ENCODE peak calls at places on chromosomes 5 and 9, in seven cellular contexts. One of them, this sample, is unnamed.

GRCh38 chr5:88820581-88820980 is 62.4 kb downstream of the MEF2C start:
- DNase-seq in NCI-H2171: no peak
- DNase-seq in GM20000: no peak
- DNase-seq in stimulated activated CD8-positive, alpha-beta memory T cell treated with anti-CD3 and anti-CD28 coated beads, Interleukin-15, amount 100 ng/mL, for 4 hours: no peak
- DNase-seq in AG04449: no peak
- DNase-seq in stimulated activated naive B cell treated with anti-CD40 and anti-IgM and Interleukin-4, amounts not matched to agents 10 μg/mL and 1 μg/mL and 100 μg/mL, for 72 hours: no peak
- DNase-seq in activated naive CD8-positive, alpha-beta T cell treated with anti-CD3 and anti-CD28 coated beads, Interleukin-2, amount 50 U/mL, for 24 hours: no peak
- DNase-seq in this sample: no peak

GRCh38 chr5:126947146-126948010 is 83.0 kb downstream of the MARCHF3 start:
- DNase-seq in NCI-H2171: no peak
- DNase-seq in GM20000: peak
- DNase-seq in stimulated activated CD8-positive, alpha-beta memory T cell treated with anti-CD3 and anti-CD28 coated beads, Interleukin-15, amount 100 ng/mL, for 4 hours: no peak
- DNase-seq in AG04449: no peak
- DNase-seq in stimulated activated naive B cell treated with anti-CD40 and anti-IgM and Interleukin-4, amounts not matched to agents 10 μg/mL and 1 μg/mL and 100 μg/mL, for 72 hours: no peak
- DNase-seq in activated naive CD8-positive, alpha-beta T cell treated with anti-CD3 and anti-CD28 coated beads, Interleukin-2, amount 50 U/mL, for 24 hours: no peak
- DNase-seq in this sample: no peak

GRCh38 chr5:150774145-150774544 is 4.4 kb upstream of the SMIM3 start:
- DNase-seq in NCI-H2171: no peak
- DNase-seq in GM20000: no peak
- DNase-seq in stimulated activated CD8-positive, alpha-beta memory T cell treated with anti-CD3 and anti-CD28 coated beads, Interleukin-15, amount 100 ng/mL, for 4 hours: no peak
- DNase-seq in AG04449: peak
- DNase-seq in stimulated activated naive B cell treated with anti-CD40 and anti-IgM and Interleukin-4, amounts not matched to agents 10 μg/mL and 1 μg/mL and 100 μg/mL, for 72 hours: no peak
- DNase-seq in activated naive CD8-positive, alpha-beta T cell treated with anti-CD3 and anti-CD28 coated beads, Interleukin-2, amount 50 U/mL, for 24 hours: no peak
- DNase-seq in this sample: no peak

GRCh38 chr9:110427497-110428104 is 89.9 kb upstream of the TXNDC8 start:
- DNase-seq in NCI-H2171: no peak
- DNase-seq in GM20000: peak
- DNase-seq in stimulated activated CD8-positive, alpha-beta memory T cell treated with anti-CD3 and anti-CD28 coated beads, Interleukin-15, amount 100 ng/mL, for 4 hours: no peak
- DNase-seq in AG04449: no peak
- DNase-seq in stimulated activated naive B cell treated with anti-CD40 and anti-IgM and Interleukin-4, amounts not matched to agents 10 μg/mL and 1 μg/mL and 100 μg/mL, for 72 hours: peak
- DNase-seq in activated naive CD8-positive, alpha-beta T cell treated with anti-CD3 and anti-CD28 coated beads, Interleukin-2, amount 50 U/mL, for 24 hours: peak
- DNase-seq in this sample: no peak

GRCh38 chr5:174446988-174447387 is 277.4 kb upstream of the MSX2 start:
- DNase-seq in NCI-H2171: no peak
- DNase-seq in GM20000: no peak
- DNase-seq in stimulated activated CD8-positive, alpha-beta memory T cell treated with anti-CD3 and anti-CD28 coated beads, Interleukin-15, amount 100 ng/mL, for 4 hours: no peak
- DNase-seq in AG04449: no peak
- DNase-seq in stimulated activated naive B cell treated with anti-CD40 and anti-IgM and Interleukin-4, amounts not matched to agents 10 μg/mL and 1 μg/mL and 100 μg/mL, for 72 hours: no peak
- DNase-seq in activated naive CD8-positive, alpha-beta T cell treated with anti-CD3 and anti-CD28 coated beads, Interleukin-2, amount 50 U/mL, for 24 hours: no peak
- DNase-seq in this sample: no peak

GRCh38 chr9:26426732-26427131 is 465.9 kb downstream of the CAAP1 start:
- DNase-seq in NCI-H2171: no peak
- DNase-seq in GM20000: no peak
- DNase-seq in stimulated activated CD8-positive, alpha-beta memory T cell treated with anti-CD3 and anti-CD28 coated beads, Interleukin-15, amount 100 ng/mL, for 4 hours: no peak
- DNase-seq in AG04449: no peak
- DNase-seq in stimulated activated naive B cell treated with anti-CD40 and anti-IgM and Interleukin-4, amounts not matched to agents 10 μg/mL and 1 μg/mL and 100 μg/mL, for 72 hours: no peak
- DNase-seq in activated naive CD8-positive, alpha-beta T cell treated with anti-CD3 and anti-CD28 coated beads, Interleukin-2, amount 50 U/mL, for 24 hours: no peak
- DNase-seq in this sample: no peak

GRCh38 chr5:14777932-14778788 is 93.4 kb downstream of the ANKH start:
- DNase-seq in NCI-H2171: no peak
- DNase-seq in GM20000: no peak
- DNase-seq in stimulated activated CD8-positive, alpha-beta memory T cell treated with anti-CD3 and anti-CD28 coated beads, Interleukin-15, amount 100 ng/mL, for 4 hours: no peak
- DNase-seq in AG04449: no peak
- DNase-seq in stimulated activated naive B cell treated with anti-CD40 and anti-IgM and Interleukin-4, amounts not matched to agents 10 μg/mL and 1 μg/mL and 100 μg/mL, for 72 hours: no peak
- DNase-seq in activated naive CD8-positive, alpha-beta T cell treated with anti-CD3 and anti-CD28 coated beads, Interleukin-2, amount 50 U/mL, for 24 hours: no peak
- DNase-seq in this sample: no peak

GRCh38 chr5:144189800-144190429 is 19.2 kb downstream of the KCTD16 start:
- DNase-seq in NCI-H2171: no peak
- DNase-seq in GM20000: peak
- DNase-seq in stimulated activated CD8-positive, alpha-beta memory T cell treated with anti-CD3 and anti-CD28 coated beads, Interleukin-15, amount 100 ng/mL, for 4 hours: peak
- DNase-seq in AG04449: no peak
- DNase-seq in stimulated activated naive B cell treated with anti-CD40 and anti-IgM and Interleukin-4, amounts not matched to agents 10 μg/mL and 1 μg/mL and 100 μg/mL, for 72 hours: peak
- DNase-seq in activated naive CD8-positive, alpha-beta T cell treated with anti-CD3 and anti-CD28 coated beads, Interleukin-2, amount 50 U/mL, for 24 hours: peak
- DNase-seq in this sample: no peak

GRCh38 chr5:157198277-157199058 is 17.8 kb downstream of the ITK start:
- DNase-seq in NCI-H2171: no peak
- DNase-seq in GM20000: no peak
- DNase-seq in stimulated activated CD8-positive, alpha-beta memory T cell treated with anti-CD3 and anti-CD28 coated beads, Interleukin-15, amount 100 ng/mL, for 4 hours: peak
- DNase-seq in AG04449: no peak
- DNase-seq in stimulated activated naive B cell treated with anti-CD40 and anti-IgM and Interleukin-4, amounts not matched to agents 10 μg/mL and 1 μg/mL and 100 μg/mL, for 72 hours: no peak
- DNase-seq in activated naive CD8-positive, alpha-beta T cell treated with anti-CD3 and anti-CD28 coated beads, Interleukin-2, amount 50 U/mL, for 24 hours: peak
- DNase-seq in this sample: no peak

GRCh38 chr5:149886060-149886459 is 58.5 kb downstream of the PDE6A start:
- DNase-seq in NCI-H2171: no peak
- DNase-seq in GM20000: no peak
- DNase-seq in stimulated activated CD8-positive, alpha-beta memory T cell treated with anti-CD3 and anti-CD28 coated beads, Interleukin-15, amount 100 ng/mL, for 4 hours: no peak
- DNase-seq in AG04449: no peak
- DNase-seq in stimulated activated naive B cell treated with anti-CD40 and anti-IgM and Interleukin-4, amounts not matched to agents 10 μg/mL and 1 μg/mL and 100 μg/mL, for 72 hours: no peak
- DNase-seq in activated naive CD8-positive, alpha-beta T cell treated with anti-CD3 and anti-CD28 coated beads, Interleukin-2, amount 50 U/mL, for 24 hours: no peak
- DNase-seq in this sample: no peak

GRCh38 chr9:38622083-38622674 is 1.8 kb upstream of the ANKRD18A start:
- DNase-seq in NCI-H2171: no peak
- DNase-seq in GM20000: no peak
- DNase-seq in stimulated activated CD8-positive, alpha-beta memory T cell treated with anti-CD3 and anti-CD28 coated beads, Interleukin-15, amount 100 ng/mL, for 4 hours: no peak
- DNase-seq in AG04449: no peak
- DNase-seq in stimulated activated naive B cell treated with anti-CD40 and anti-IgM and Interleukin-4, amounts not matched to agents 10 μg/mL and 1 μg/mL and 100 μg/mL, for 72 hours: no peak
- DNase-seq in activated naive CD8-positive, alpha-beta T cell treated with anti-CD3 and anti-CD28 coated beads, Interleukin-2, amount 50 U/mL, for 24 hours: peak
- DNase-seq in this sample: no peak

GRCh38 chr5:176425791-176426190 is 9.5 kb upstream of the CLTB start:
- DNase-seq in NCI-H2171: no peak
- DNase-seq in GM20000: no peak
- DNase-seq in stimulated activated CD8-positive, alpha-beta memory T cell treated with anti-CD3 and anti-CD28 coated beads, Interleukin-15, amount 100 ng/mL, for 4 hours: no peak
- DNase-seq in AG04449: no peak
- DNase-seq in stimulated activated naive B cell treated with anti-CD40 and anti-IgM and Interleukin-4, amounts not matched to agents 10 μg/mL and 1 μg/mL and 100 μg/mL, for 72 hours: no peak
- DNase-seq in activated naive CD8-positive, alpha-beta T cell treated with anti-CD3 and anti-CD28 coated beads, Interleukin-2, amount 50 U/mL, for 24 hours: no peak
- DNase-seq in this sample: no peak

GRCh38 chr5:8399471-8399870 is 530.5 kb downstream of the MTRR start:
- DNase-seq in NCI-H2171: peak
- DNase-seq in GM20000: no peak
- DNase-seq in stimulated activated CD8-positive, alpha-beta memory T cell treated with anti-CD3 and anti-CD28 coated beads, Interleukin-15, amount 100 ng/mL, for 4 hours: no peak
- DNase-seq in AG04449: no peak
- DNase-seq in stimulated activated naive B cell treated with anti-CD40 and anti-IgM and Interleukin-4, amounts not matched to agents 10 μg/mL and 1 μg/mL and 100 μg/mL, for 72 hours: no peak
- DNase-seq in activated naive CD8-positive, alpha-beta T cell treated with anti-CD3 and anti-CD28 coated beads, Interleukin-2, amount 50 U/mL, for 24 hours: no peak
- DNase-seq in this sample: no peak